ENCODE peak calls at places on chromosomes 1 and 21, in seven cellular contexts. Z is transverse colon, B is spleen, X is gastrocnemius medialis, K is A549, F is sigmoid colon, S is heart left ventricle. V is an unnamed sample.

GRCh38 chr1:87329756-87330200 is 1.1 kb downstream of the LMO4 start:
- DNase-seq in B (no peak), F (no peak), X (no peak), S (no peak), Z (no peak), K (no peak), V (no peak)

GRCh38 chr1:198125995-198126758 is 30.6 kb upstream of the NEK7 start:
- DNase-seq in B (no peak), K (peak; percentile 25), X (no peak), S (no peak), Z (no peak), F (no peak), V (no peak)

GRCh38 chr1:37151789-37152188 is 117.5 kb upstream of the GRIK3 start:
- DNase-seq in F (no peak), X (peak; percentile 83), K (no peak), B (no peak), Z (no peak), S (no peak), V (no peak)

GRCh38 chr1:231420959-231421615 is 1.0 kb downstream of the EGLN1 start:
- DNase-seq in B (peak; percentile 91), K (no peak), F (peak; percentile 76), X (peak; percentile 73), Z (peak; percentile 51), S (peak; percentile 83), V (peak; percentile 22)

GRCh38 chr1:77316006-77316405 is 34.2 kb downstream of the AK5 start:
- DNase-seq in K (no peak), F (no peak), Z (no peak), X (no peak), B (no peak), S (no peak), V (no peak)

GRCh38 chr1:213414346-213414745 is 363.3 kb downstream of the RPS6KC1 start:
- DNase-seq in S (no peak), X (no peak), B (no peak), K (no peak), F (no peak), Z (no peak), V (no peak)

GRCh38 chr1:204268101-204268500 is 54.3 kb upstream of the GOLT1A start:
- DNase-seq in F (no peak), K (no peak), Z (no peak), B (peak; percentile 32), X (no peak), S (no peak), V (no peak)

GRCh38 chr21:38918629-38919346 is 113.1 kb downstream of the ETS2 start:
- DNase-seq in K (no peak), F (peak; percentile 19), Z (peak; percentile 7), X (no peak), B (no peak), S (no peak), V (no peak)

GRCh38 chr1:109959974-109960744 is 24.4 kb upstream of the AHCYL1 start:
- DNase-seq in S (no peak), X (no peak), B (no peak), K (peak; percentile 87), Z (no peak), F (no peak), V (no peak)

GRCh38 chr1:21764615-21765423 is 18.1 kb downstream of the USP48 start:
- DNase-seq in X (peak; percentile 19), B (no peak), F (no peak), Z (no peak), S (no peak), K (peak; percentile 35), V (peak; percentile 63)

GRCh38 chr1:182381962-182382819 is 9.4 kb downstream of the GLUL start:
- DNase-seq in F (no peak), S (no peak), X (no peak), B (no peak), K (no peak), Z (no peak), V (peak; percentile 45)

GRCh38 chr1:66402194-66402593 is 131.8 kb upstream of the SGIP1 start:
- DNase-seq in X (peak; percentile 80), F (peak; percentile 90), S (peak; percentile 82), B (peak; percentile 88), K (no peak), Z (peak; percentile 51), V (peak; percentile 62)

DNA sequence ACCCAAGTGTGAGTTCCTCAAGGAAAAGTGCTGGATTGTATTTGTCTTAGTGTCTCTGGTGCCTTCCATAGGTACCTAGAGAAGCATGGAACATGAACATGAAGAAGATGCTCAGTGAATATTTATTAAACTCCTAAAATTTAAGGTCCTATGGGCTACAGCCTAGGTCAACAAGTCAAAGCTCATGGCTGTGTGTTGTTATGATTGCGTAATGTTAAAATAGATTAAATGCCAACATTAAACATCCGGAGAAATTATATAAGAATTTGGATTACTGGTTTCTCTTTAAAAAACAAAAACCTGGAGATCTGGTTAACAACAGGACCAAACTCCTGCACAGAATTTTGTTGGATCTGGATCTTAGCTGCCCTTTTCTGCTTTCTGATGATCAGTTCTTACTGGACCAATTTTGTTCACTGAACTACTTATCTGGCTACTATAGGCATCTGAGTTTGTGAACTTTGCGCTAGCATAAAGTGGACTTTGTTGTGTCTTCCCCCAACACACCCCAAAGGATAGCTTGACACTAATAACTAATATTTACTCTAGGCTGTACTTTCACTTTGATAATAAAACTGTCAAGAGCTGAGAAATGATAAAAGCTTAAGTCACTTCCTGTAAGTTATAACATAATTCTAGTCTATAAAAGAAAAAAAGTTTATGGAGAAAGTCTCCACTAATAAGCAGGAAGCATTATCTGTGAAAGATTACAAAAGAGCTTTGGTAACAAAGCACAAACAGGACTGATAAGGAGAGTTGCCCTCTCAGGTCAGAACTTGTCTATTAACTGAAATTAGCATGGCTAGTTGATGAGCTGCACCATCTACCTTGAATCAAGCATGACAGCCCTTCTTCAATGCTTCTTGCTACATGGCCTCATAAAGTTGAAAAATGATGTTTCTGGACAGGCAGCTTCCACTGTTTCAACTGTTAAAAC is 20.7 kb downstream of the F5 start:
- DNase-seq in F (no peak), Z (no peak), K (no peak), X (no peak), S (no peak), B (no peak), V (no peak)
- H3K4me1 ChIP-seq in F (no peaks in the 10 kb centered on the region), Z (no peaks in the 10 kb centered on the region), K (peaks cover 12% of the 10 kb centered on the region), X (no peaks in the 10 kb centered on the region), S (no peaks in the 10 kb centered on the region), B (no peaks in the 10 kb centered on the region), V (peaks cover 10% of the 10 kb centered on the region)

GRCh38 chr1:943545-944340 is 15.3 kb downstream of the NOC2L start:
- DNase-seq in Z (no peak), X (no peak), B (no peak), F (no peak), K (no peak), S (no peak), V (no peak)

GRCh38 chr1:944341-945325 is 14.4 kb downstream of the NOC2L start:
- DNase-seq in Z (no peak), B (no peak), F (no peak), X (no peak), S (peak; percentile 82), K (no peak), V (no peak)

GRCh38 chr1:941588-942383 is 17.3 kb downstream of the NOC2L start:
- DNase-seq in K (peak; percentile 77), F (peak; percentile 88), S (peak; percentile 88), X (no peak), B (no peak), Z (peak; percentile 73), V (no peak)

GRCh38 chr1:942411-942821 is 16.6 kb downstream of the NOC2L start:
- DNase-seq in K (no peak), F (no peak), B (no peak), Z (no peak), S (no peak), X (no peak), V (no peak)

DNA sequence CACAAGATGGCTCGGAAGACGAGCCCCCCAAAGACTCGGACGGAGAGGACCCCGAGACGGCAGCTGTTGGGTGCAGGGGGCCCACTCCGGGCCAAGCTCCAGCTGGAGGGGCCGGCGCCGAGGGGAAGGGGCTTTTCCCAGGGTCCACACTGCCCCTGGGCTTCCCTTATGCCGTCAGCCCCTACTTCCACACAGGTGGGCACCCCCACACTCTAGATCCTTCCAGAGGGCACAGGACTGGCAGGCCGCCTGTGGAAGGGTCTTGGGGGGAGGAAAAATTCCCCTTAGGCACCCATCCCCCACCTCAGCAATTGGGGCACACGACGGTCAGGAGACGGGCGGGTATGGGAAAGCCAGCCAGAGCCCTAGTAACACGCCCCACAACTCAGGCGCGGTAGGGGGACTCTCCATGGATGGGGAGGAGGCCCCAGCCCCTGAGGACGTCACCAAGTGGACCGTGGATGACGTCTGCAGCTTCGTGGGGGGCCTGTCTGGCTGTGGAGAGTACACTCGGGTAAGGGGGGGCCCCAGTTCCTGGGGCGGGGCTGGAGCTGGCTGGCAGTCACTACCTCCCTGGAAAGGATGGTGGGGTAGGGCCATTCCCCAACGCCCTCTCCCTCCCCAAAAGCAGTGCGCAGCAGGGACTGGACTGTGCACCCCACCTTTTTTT is 16.1 kb downstream of the NOC2L start:
- DNase-seq in B (no peak), F (peak; percentile 86), S (no peak), Z (peak; percentile 46), K (peak; percentile 58), X (no peak), V (no peak)
- TF ChIP-seq POLR2A in B (no peak), F (no peak), S (no peak), Z (no peak), K (peak; percentile 16), X (no peak), V (no peak)

GRCh38 chr21:34844033-34844923 is 175.5 kb downstream of the CLIC6 start:
- DNase-seq in X (peak; percentile 93), S (no peak), K (no peak), F (peak; percentile 87), Z (peak; percentile 39), B (no peak), V (peak; percentile 77)

GRCh38 chr21:34844924-34845238 is 176.1 kb downstream of the CLIC6 start:
- DNase-seq in F (no peak), B (no peak), Z (no peak), X (no peak), K (no peak), S (no peak), V (no peak)

GRCh38 chr21:34845521-34846213 is 176.9 kb downstream of the CLIC6 start:
- DNase-seq in K (no peak), Z (peak; percentile 53), X (no peak), B (no peak), F (no peak), S (no peak), V (no peak)

GRCh38 chr21:34846214-34846575 is 177.4 kb downstream of the CLIC6 start:
- DNase-seq in S (no peak), B (no peak), K (no peak), X (peak; percentile 46), Z (no peak), F (no peak), V (no peak)

DNA sequence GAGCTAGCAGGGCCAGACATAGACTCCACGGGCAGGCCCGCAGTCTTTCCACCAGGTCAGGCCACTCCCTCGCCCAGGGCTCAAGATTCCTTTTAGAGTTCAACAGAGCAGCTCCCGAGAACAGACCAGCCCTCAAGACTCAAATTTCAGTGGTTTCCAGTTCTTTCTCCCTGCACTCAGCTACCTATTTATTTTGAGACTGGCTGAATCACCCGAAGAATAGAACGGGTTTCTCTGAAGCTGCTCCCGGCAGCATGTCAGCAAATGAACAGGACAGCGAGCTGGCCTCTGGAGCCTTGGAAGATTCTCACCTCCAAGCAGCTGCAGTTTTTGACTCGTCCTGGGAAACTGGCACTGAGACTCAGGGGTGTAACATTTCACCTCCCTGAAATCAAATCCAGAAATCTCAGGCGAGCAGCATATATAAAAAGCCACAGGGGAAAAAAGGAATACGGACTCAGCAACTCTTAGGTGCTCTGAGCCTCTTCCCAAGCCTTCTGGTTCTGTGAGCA is 177.9 kb downstream of the CLIC6 start:
- DNase-seq in B (no peak), K (peak; percentile 18), S (no peak), Z (peak; percentile 40), F (no peak), X (peak; percentile 90), V (no peak)
- H3K4me3 ChIP-seq in B (no peak overlapping the region), K (no peak overlapping the region), S (no peak overlapping the region), Z (no peak overlapping the region), F (no peak overlapping the region), X (no peak overlapping the region), V (no peak overlapping the region)

GRCh38 chr1:185487943-185488342 is 170.9 kb upstream of the IVNS1ABP start:
- DNase-seq in X (no peak), S (no peak), K (no peak), Z (no peak), F (no peak), B (no peak), V (no peak)
- H3K4me1 ChIP-seq in X (peaks cover 8% of the 10 kb centered on the region), S (peaks cover 28% of the 10 kb centered on the region), K (peaks cover 32% of the 10 kb centered on the region), Z (peaks cover 4% of the 10 kb centered on the region), F (no peaks in the 10 kb centered on the region), B (no peaks in the 10 kb centered on the region), V (peaks cover 3% of the 10 kb centered on the region)